ENCODE peak calls at places on chromosomes 11 and 22, in nine cellular contexts. G is AG04450, C is upper lobe of right lung, L is fibroblast of mammary gland, D is kidney epithelial cell, P is H9, W is GM10248, B is cardiac muscle cell, V is kidney. O is an unnamed sample.

GRCh38 chr11:79525257-79525656 is 84.4 kb upstream of the TENM4 start:
- DNase-seq in B (no peak), W (no peak), C (no peak), G (no peak), V (no peak), D (no peak), P (no peak), L (no peak), O (no peak)

GRCh38 chr11:71495286-71496090 is 31.6 kb upstream of the KRTAP5-7 start:
- DNase-seq in V (no peak), P (no peak), G (no peak), L (no peak), C (no peak), W (no peak), B (no peak), D (no peak), O (no peak)

GRCh38 chr11:22787055-22787454 is 42.5 kb downstream of the SVIP start:
- DNase-seq in D (no peak), G (no peak), B (no peak), P (no peak), C (no peak), W (no peak), V (no peak), L (no peak), O (no peak)

GRCh38 chr11:96328395-96329010 is 14.5 kb downstream of the MAML2 start:
- DNase-seq in C (no peak), P (no peak), G (no peak), D (no peak), V (no peak), B (peak), L (no peak), W (no peak), O (no peak)

GRCh38 chr11:61158691-61159381 is 2.4 kb downstream of the VPS37C start:
- DNase-seq in L (peak), D (peak), C (no peak), G (peak), V (no peak), P (no peak), W (no peak), B (peak), O (peak)

GRCh38 chr11:35247428-35247827 is 108.5 kb downstream of the CD44 start:
- DNase-seq in W (no peak), P (no peak), C (no peak), B (no peak), G (no peak), L (no peak), V (no peak), D (no peak), O (no peak)

GRCh38 chr22:44143596-44143995 is 37.1 kb upstream of the PARVG start:
- DNase-seq in P (no peak), W (no peak), V (no peak), B (no peak), D (no peak), G (no peak), C (no peak), L (no peak), O (no peak)

GRCh38 chr11:122717264-122717867 is 61.8 kb downstream of the UBASH3B start:
- DNase-seq in G (no peak), L (no peak), V (no peak), D (no peak), C (no peak), W (peak), P (no peak), B (no peak), O (no peak)

GRCh38 chr11:36306888-36307287 is 10.8 kb downstream of the PRR5L start:
- DNase-seq in C (no peak), D (no peak), W (no peak), V (no peak), B (peak), L (peak), P (no peak), G (no peak), O (no peak)

GRCh38 chr11:44607324-44607962 is 42.0 kb downstream of the CD82 start:
- DNase-seq in W (no peak), B (no peak), C (no peak), D (peak), P (no peak), G (no peak), L (peak), V (no peak), O (peak)

GRCh38 chr11:46212720-46213119 is 64.7 kb upstream of the CREB3L1 start:
- DNase-seq in W (no peak), D (no peak), V (no peak), C (no peak), G (no peak), L (no peak), P (no peak), B (no peak), O (no peak)

GRCh38 chr11:68374531-68374930 is 62.1 kb downstream of the LRP5 start:
- DNase-seq in W (no peak), B (peak), D (no peak), V (no peak), C (no peak), G (no peak), L (no peak), P (no peak), O (peak)

GRCh38 chr11:117481036-117481435 is 153.4 kb downstream of the CEP164 start:
- DNase-seq in B (no peak), C (no peak), V (no peak), W (no peak), D (no peak), G (no peak), P (no peak), L (no peak), O (no peak)

GRCh38 chr22:49567894-49568750 is 259.6 kb downstream of the BRD1 start:
- DNase-seq in B (no peak), C (no peak), P (peak), W (no peak), D (no peak), L (no peak), V (peak), G (no peak), O (no peak)

GRCh38 chr11:108606495-108607160 is 13.1 kb upstream of the EXPH5 start:
- DNase-seq in V (no peak), G (no peak), P (no peak), D (peak), L (no peak), W (no peak), C (no peak), B (no peak), O (no peak)

GRCh38 chr11:9092846-9093778 is 1.7 kb upstream of the SCUBE2 start:
- DNase-seq in L (peak), V (no peak), W (no peak), P (no peak), C (no peak), D (no peak), B (peak), G (no peak), O (no peak)

GRCh38 chr11:74672956-74673895 is 58.0 kb downstream of the CHRDL2 start:
- DNase-seq in B (peak), D (peak), V (peak), P (no peak), W (no peak), L (peak), C (no peak), G (peak), O (peak)

GRCh38 chr22:28817919-28818859 is 17.8 kb upstream of the XBP1 start:
- DNase-seq in L (no peak), P (no peak), C (peak), B (no peak), G (no peak), V (peak), W (no peak), D (peak), O (no peak)

GRCh38 chr11:86103808-86104207 is 34.9 kb upstream of the PICALM start:
- DNase-seq in D (no peak), P (no peak), W (no peak), G (no peak), B (no peak), V (no peak), L (no peak), C (no peak), O (peak)

GRCh38 chr11:33897761-33898403 is 6.0 kb upstream of the LMO2 start:
- DNase-seq in G (no peak), W (no peak), L (no peak), D (no peak), C (no peak), B (no peak), P (no peak), V (no peak), O (no peak)

GRCh38 chr11:111633756-111634362 is 31.6 kb downstream of the SIK2 start:
- DNase-seq in L (peak), P (no peak), G (no peak), C (no peak), V (no peak), W (no peak), B (peak), D (no peak), O (peak)

DNA sequence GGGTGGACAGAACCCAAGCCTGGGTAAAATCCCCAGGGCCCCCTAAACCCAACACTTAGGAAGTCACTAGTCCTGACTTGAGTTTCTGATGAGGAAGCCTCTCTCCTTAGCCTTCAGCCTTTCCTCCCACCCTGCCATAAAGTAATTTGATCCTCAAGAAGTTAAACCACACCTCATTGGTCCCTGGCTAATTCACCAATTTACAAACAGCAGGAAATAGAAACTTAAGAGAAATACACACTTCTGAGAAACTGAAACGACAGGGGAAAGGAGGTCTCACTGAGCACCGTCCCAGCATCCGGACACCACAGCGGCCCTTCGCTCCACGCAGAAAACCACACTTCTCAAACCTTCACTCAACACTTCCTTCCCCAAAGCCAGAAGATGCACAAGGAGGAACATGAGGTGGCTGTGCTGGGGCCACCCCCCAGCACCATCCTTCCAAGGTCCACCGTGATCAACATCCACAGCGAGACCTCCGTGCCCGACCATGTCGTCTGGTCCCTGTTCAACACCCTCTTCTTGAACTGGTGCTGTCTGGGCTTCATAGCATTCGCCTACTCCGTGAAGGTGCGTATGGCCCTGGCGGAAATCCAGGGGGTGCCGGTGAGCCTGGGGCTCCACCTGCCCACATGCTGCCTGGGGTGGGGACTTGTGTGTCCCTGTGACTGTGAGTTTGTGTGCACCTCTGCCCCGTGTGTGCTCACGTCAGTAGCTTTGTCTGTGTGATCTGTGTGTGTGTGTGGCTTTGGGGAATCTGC is at the start of gene IFITM1:
- DNase-seq in C (peak), L (peak), W (peak), D (peak), G (peak), V (peak), P (no peak), B (peak), O (peak)
- TF ChIP-seq CTCF in C (no peak), L (no peak), W (no peak), D (no peak), G (no peak), V (no peak), P (no peak), B (no peak), O (no peak)

GRCh38 chr22:32888976-32889375 is 87.5 kb downstream of the TIMP3 start:
- DNase-seq in W (no peak), P (no peak), C (no peak), B (no peak), V (no peak), L (no peak), D (no peak), G (no peak), O (no peak)
- TF ChIP-seq CTCF in W (no peak), P (no peak), C (no peak), B (no peak), V (no peak), L (no peak), D (no peak), G (no peak), O (no peak)

GRCh38 chr11:27717801-27718229 is 17.6 kb upstream of the BDNF start:
- DNase-seq in V (no peak), P (no peak), L (no peak), B (peak), G (no peak), W (no peak), D (no peak), C (no peak), O (no peak)

GRCh38 chr11:27717377-27717776 is 17.1 kb upstream of the BDNF start:
- DNase-seq in G (no peak), W (no peak), B (peak), L (peak), V (no peak), D (no peak), P (no peak), C (no peak), O (peak)

GRCh38 chr11:27716216-27716615 is 16.0 kb upstream of the BDNF start:
- DNase-seq in V (no peak), D (no peak), W (no peak), C (no peak), B (no peak), L (no peak), G (no peak), P (no peak), O (no peak)

GRCh38 chr11:27718346-27718852 is 18.1 kb upstream of the BDNF start:
- DNase-seq in G (peak), D (peak), V (no peak), P (peak), C (no peak), W (no peak), B (peak), L (peak), O (peak)

GRCh38 chr11:27716850-27717249 is 16.6 kb upstream of the BDNF start:
- DNase-seq in L (peak), B (peak), W (no peak), P (no peak), G (no peak), D (no peak), C (no peak), V (no peak), O (no peak)
- TF ChIP-seq CTCF in L (peak), B (peak), W (no peak), P (peak), G (peak), D (peak), C (no peak), V (no peak), O (peak)

GRCh38 chr11:105220175-105220574 is 80.6 kb upstream of the CARD18 start:
- DNase-seq in W (no peak), D (no peak), G (no peak), L (no peak), P (no peak), B (no peak), C (no peak), V (no peak), O (no peak)

GRCh38 chr11:105215528-105215927 is 76.0 kb upstream of the CARD18 start:
- DNase-seq in L (no peak), P (no peak), G (no peak), C (no peak), W (no peak), B (no peak), D (no peak), V (no peak), O (no peak)

GRCh38 chr11:105224859-105225258 is 85.3 kb upstream of the CARD18 start:
- DNase-seq in P (no peak), W (no peak), L (no peak), D (no peak), V (no peak), C (no peak), B (no peak), G (no peak), O (peak)

GRCh38 chr11:105219670-105220069 is 80.1 kb upstream of the CARD18 start:
- DNase-seq in D (no peak), L (no peak), B (no peak), V (no peak), C (no peak), P (no peak), G (no peak), W (no peak), O (no peak)

GRCh38 chr11:105219269-105219668 is 79.7 kb upstream of the CARD18 start:
- DNase-seq in L (no peak), G (no peak), C (no peak), V (no peak), W (no peak), D (no peak), P (peak), B (no peak), O (no peak)
- TF ChIP-seq CTCF in L (no peak), G (no peak), C (no peak), V (no peak), W (no peak), D (no peak), P (peak), B (no peak), O (no peak)

DNA sequence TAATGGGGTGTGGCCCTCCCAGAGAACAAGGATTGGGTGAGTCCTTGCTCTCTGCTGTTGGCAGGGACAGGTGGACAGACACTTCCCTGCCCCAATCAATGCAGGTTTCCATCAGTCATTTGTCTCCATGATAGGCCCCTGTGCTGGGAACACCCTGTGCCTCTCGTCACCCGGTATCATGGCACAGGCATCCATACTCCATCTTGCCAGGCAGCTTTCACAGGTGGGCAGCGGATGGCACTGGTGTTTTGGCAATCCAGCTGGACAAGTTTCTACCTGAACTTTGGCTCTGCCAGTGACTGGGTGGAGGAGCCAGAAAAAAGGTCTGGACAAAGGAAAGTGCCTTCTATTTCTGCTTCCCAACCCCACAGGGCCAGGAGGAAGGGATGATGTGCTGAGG is 47.5 kb downstream of the TRIM29 start:
- DNase-seq in W (no peak), V (no peak), G (no peak), C (peak), B (no peak), L (no peak), D (no peak), P (no peak), O (no peak)
- TF ChIP-seq CTCF in W (no peak), V (no peak), G (no peak), C (no peak), B (no peak), L (no peak), D (no peak), P (no peak), O (no peak)

DNA sequence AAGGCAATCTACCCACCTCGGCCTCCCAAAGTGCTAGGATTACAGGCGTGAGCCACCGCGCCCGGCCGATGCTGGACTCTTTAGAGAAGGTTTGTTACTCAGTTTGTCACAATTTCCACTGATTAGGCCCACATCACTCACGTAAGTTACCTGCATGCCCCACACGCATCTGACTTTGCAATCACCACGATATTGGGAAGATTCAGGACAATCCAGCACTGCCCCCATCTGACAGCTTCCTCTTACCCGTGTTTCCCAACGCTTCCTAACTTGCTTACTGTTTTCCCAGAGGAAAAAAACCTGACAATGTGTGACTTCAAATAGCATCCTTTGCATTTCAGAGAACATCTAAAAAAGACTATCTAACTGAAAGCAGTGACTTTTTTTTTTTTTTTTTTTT is 21.8 kb upstream of the EIF3M start:
- DNase-seq in D (no peak), L (no peak), W (no peak), B (no peak), G (no peak), P (no peak), C (no peak), V (no peak), O (no peak)
- TF ChIP-seq CTCF in D (no peak), L (no peak), W (no peak), B (no peak), G (no peak), P (peak), C (no peak), V (peak), O (no peak)

GRCh38 chr11:43282607-43283440 is 29.0 kb upstream of the API5 start:
- DNase-seq in C (peak), L (peak), B (peak), G (no peak), W (peak), V (no peak), D (no peak), P (peak), O (peak)

GRCh38 chr11:43278302-43278956 is 33.4 kb upstream of the API5 start:
- DNase-seq in V (no peak), L (peak), G (no peak), P (peak), C (no peak), B (peak), W (no peak), D (no peak), O (no peak)
- TF ChIP-seq CTCF in V (peak), L (peak), G (peak), P (peak), C (no peak), B (peak), W (peak), D (peak), O (peak)

DNA sequence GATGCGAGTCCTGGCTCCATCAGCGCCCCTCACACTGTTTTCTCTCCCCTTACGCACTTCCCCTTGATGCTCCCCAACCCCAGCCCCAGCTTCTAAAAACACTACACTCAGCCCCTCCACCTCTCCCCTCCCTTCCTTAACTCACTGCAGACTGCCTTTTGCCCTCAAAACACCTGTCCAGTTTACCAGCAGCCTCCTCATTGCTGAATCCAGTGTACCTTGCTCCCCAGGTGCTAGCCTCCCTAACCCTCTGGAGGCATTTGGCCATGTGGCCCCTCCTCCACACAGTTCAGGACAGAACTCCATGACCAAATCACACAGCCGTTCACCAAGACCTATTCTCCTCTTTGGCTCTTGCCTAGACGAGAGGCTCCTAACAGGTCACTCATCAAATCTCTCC is 2.8 kb upstream of the GALR3 start:
- DNase-seq in W (no peak), G (no peak), L (no peak), D (no peak), P (no peak), C (no peak), V (no peak), B (no peak), O (no peak)
- TF ChIP-seq CTCF in W (no peak), G (no peak), L (no peak), D (no peak), P (no peak), C (no peak), V (no peak), B (no peak), O (no peak)

DNA sequence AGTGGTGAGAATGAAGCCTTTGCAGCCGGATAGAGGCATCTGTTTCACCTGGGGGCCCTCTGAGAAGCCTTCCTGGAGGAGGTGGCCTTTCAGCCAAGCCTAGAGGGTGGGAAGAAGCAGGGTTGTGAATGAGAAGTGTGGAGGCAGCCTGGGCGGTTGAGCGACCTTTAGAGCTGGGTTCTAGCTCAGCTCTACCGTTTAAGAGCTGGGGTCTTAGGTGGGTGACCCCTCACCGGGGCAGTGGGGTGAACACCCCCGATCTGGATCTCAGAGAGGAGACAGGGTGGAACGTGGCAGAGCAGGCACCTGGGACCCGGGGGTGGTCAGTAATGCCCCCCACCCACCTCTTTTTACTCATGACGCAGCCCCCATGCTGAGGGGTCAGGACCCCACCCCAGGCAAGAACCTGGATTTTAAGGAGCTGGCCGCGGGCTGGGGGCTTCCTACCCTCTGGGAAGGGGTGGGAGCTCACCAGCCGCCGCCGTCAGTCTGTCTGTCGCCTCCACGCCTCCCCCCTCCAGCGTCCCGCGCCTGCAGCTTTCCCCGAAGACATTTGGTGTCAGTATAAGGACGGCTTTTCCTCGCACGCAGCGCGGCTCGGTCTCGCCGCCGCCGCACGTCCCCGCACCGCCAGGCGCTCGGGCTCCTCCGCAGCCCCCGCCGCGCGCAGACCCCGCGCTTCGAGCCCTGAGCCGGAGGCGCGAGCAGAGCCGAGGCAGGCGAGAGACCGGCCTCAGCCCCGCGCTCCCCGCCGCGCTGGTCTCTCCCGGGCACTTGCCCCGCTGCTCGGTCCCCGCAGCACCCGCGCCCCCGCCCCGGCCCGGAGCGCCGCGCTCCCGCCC is 13.4 kb upstream of the CACNA1I start:
- DNase-seq in W (no peak), D (no peak), C (no peak), G (no peak), L (peak), P (no peak), V (no peak), B (peak), O (peak)
- TF ChIP-seq CTCF in W (peak), D (no peak), C (no peak), G (peak), L (no peak), P (no peak), V (no peak), B (peak), O (no peak)